ENCODE peak calls at places on chromosomes 13 and 19, in seven cellular contexts. E is stimulated activated CD4-positive, alpha-beta T cell treated with anti-CD3 and anti-CD28 coated beads, TNF-alpha, amount 100 ng/mL, for 1 hour; W is NCI-H187; P is NAMALWA; I is RPMI7951; F is psoas muscle; V is IMR-90. Q is an unnamed sample.
A peak's percentile ranks its signal among the peaks of the same experiment; 100 is the strongest.

GRCh38 chr13:75452564-75452963 is 29.4 kb downstream of the TBC1D4 start:
- DNase-seq in E (no peak), W (no peak), P (no peak), I (no peak), F (no peak), V (no peak), Q (no peak)

GRCh38 chr19:17703823-17704463 is 15.3 kb upstream of the MAP1S start:
- DNase-seq in E (peak; percentile 43), W (peak; percentile 9), P (peak; percentile 73), I (peak; percentile 53), F (no peak), V (peak; percentile 31), Q (peak; percentile 56)

GRCh38 chr13:99522288-99522687 is 21.0 kb downstream of the TM9SF2 start:
- DNase-seq in E (no peak), W (no peak), P (no peak), I (no peak), F (no peak), V (peak; percentile 25), Q (no peak)

GRCh38 chr13:51635137-51635878 is 51.0 kb downstream of the WDFY2 start:
- DNase-seq in E (no peak), W (no peak), P (no peak), I (no peak), F (no peak), V (no peak), Q (no peak)

GRCh38 chr19:17868669-17869068 is 3.1 kb upstream of the SLC5A5 start:
- DNase-seq in E (no peak), W (no peak), P (no peak), I (no peak), F (no peak), V (no peak), Q (no peak)

GRCh38 chr19:4536798-4537197 is 1.8 kb upstream of the PLIN5 start:
- DNase-seq in E (no peak), W (no peak), P (no peak), I (no peak), F (no peak), V (no peak), Q (no peak)

GRCh38 chr13:43493496-43494000 is 293.2 kb downstream of the ENOX1 start:
- DNase-seq in E (no peak), W (no peak), P (no peak), I (no peak), F (no peak), V (no peak), Q (no peak)

GRCh38 chr13:24650157-24650556 is 30.1 kb upstream of the ATP12A start:
- DNase-seq in E (no peak), W (no peak), P (no peak), I (peak; percentile 46), F (no peak), V (peak; percentile 40), Q (no peak)

GRCh38 chr19:13958043-13958442 is 5.7 kb downstream of the DCAF15 start:
- DNase-seq in E (no peak), W (no peak), P (no peak), I (no peak), F (no peak), V (no peak), Q (no peak)

GRCh38 chr13:109113427-109113826 is 484.0 kb downstream of the MYO16 start:
- DNase-seq in E (no peak), W (no peak), P (no peak), I (no peak), F (no peak), V (no peak), Q (no peak)

GRCh38 chr19:38388310-38389100 is at the start of gene SPRED3:
- DNase-seq in E (no peak), W (peak; percentile 96), P (no peak), I (peak; percentile 59), F (peak; percentile 62), V (peak; percentile 66), Q (no peak)

GRCh38 chr13:42283574-42283973 is 11.6 kb downstream of the AKAP11 start:
- DNase-seq in E (no peak), W (no peak), P (no peak), I (no peak), F (no peak), V (no peak), Q (no peak)

GRCh38 chr13:111337206-111337605 is 16.8 kb downstream of the TEX29 start:
- DNase-seq in E (no peak), W (no peak), P (no peak), I (peak; percentile 91), F (no peak), V (peak; percentile 96), Q (no peak)

GRCh38 chr13:97316390-97316789 is 94.3 kb downstream of the MBNL2 start:
- DNase-seq in E (no peak), W (no peak), P (no peak), I (no peak), F (no peak), V (no peak), Q (no peak)

GRCh38 chr13:48184260-48184659 is 48.7 kb upstream of the ITM2B start:
- DNase-seq in E (no peak), W (no peak), P (no peak), I (no peak), F (no peak), V (no peak), Q (no peak)

GRCh38 chr13:60696602-60697001 is 299.6 kb downstream of the TDRD3 start:
- DNase-seq in E (no peak), W (no peak), P (no peak), I (no peak), F (no peak), V (no peak), Q (no peak)

GRCh38 chr19:35436477-35437141 is 11.4 kb upstream of the FFAR2 start:
- DNase-seq in E (no peak), W (no peak), P (no peak), I (peak; percentile 64), F (peak; percentile 55), V (no peak), Q (no peak)